ENCODE peak calls at places on chromosomes 12 and 14, in eight cellular contexts. A is K562, V is fibroblast of pulmonary artery, K is GM12864, H is right atrium auricular region, F is dorsolateral prefrontal cortex, X is epithelial cell of esophagus, L is GM12865. C is an unnamed sample.

GRCh38 chr12:108914031-108914630 is 34.2 kb downstream of the DAO start:
- DNase-seq in A (no peak), V (peak), K (no peak), H (peak), F (no peak), X (no peak), L (no peak), C (peak)

GRCh38 chr12:6390084-6390799 is 6.3 kb downstream of the LTBR start:
- DNase-seq in A (no peak), V (no peak), K (no peak), H (no peak), F (no peak), X (no peak), L (no peak), C (no peak)

GRCh38 chr12:87758271-87758670 is 270.9 kb downstream of the C12orf50 start:
- DNase-seq in A (no peak), V (no peak), K (no peak), H (no peak), F (no peak), X (no peak), L (no peak), C (no peak)

GRCh38 chr14:105839425-105840265 is 313.3 kb downstream of the TMEM121 start:
- DNase-seq in A (no peak), V (no peak), K (no peak), H (peak), F (no peak), X (no peak), L (no peak), C (no peak)

GRCh38 chr12:127280393-127281275 is 986.3 kb upstream of the TMEM132C start:
- DNase-seq in A (peak), V (no peak), K (no peak), H (no peak), F (peak), X (peak), L (peak), C (peak)

GRCh38 chr12:130818381-130819247 is 20.4 kb downstream of the STX2 start:
- DNase-seq in A (peak), V (peak), K (no peak), H (no peak), F (peak), X (peak), L (peak), C (peak)

GRCh38 chr12:54016478-54016964 is 7.7 kb downstream of the HOXC8 start:
- DNase-seq in A (no peak), V (peak), K (no peak), H (no peak), F (no peak), X (no peak), L (no peak), C (no peak)

GRCh38 chr14:61584258-61584657 is 111.1 kb upstream of the HIF1A start:
- DNase-seq in A (no peak), V (peak), K (no peak), H (no peak), F (no peak), X (peak), L (no peak), C (peak)

GRCh38 chr12:48994224-48995060 is 4.7 kb downstream of the DDN start:
- DNase-seq in A (no peak), V (no peak), K (no peak), H (no peak), F (no peak), X (no peak), L (no peak), C (no peak)

GRCh38 chr12:86663691-86664090 is 407.5 kb upstream of the MGAT4C start:
- DNase-seq in A (peak), V (peak), K (no peak), H (no peak), F (no peak), X (no peak), L (no peak), C (peak)

GRCh38 chr12:48092606-48093005 is 13.3 kb downstream of the SENP1 start:
- DNase-seq in A (no peak), V (peak), K (no peak), H (no peak), F (no peak), X (no peak), L (no peak), C (no peak)

GRCh38 chr14:98984719-98985041 is 287.3 kb downstream of the BCL11B start:
- DNase-seq in A (peak), V (no peak), K (no peak), H (no peak), F (no peak), X (no peak), L (no peak), C (no peak)

GRCh38 chr12:42508913-42509312 is 80.6 kb downstream of the PRICKLE1 start:
- DNase-seq in A (no peak), V (no peak), K (no peak), H (no peak), F (no peak), X (no peak), L (no peak), C (peak)

GRCh38 chr12:122079532-122080081 is 1.1 kb downstream of the MLXIP start:
- DNase-seq in A (no peak), V (no peak), K (no peak), H (no peak), F (no peak), X (no peak), L (no peak), C (no peak)

GRCh38 chr12:92020983-92021664 is 124.5 kb downstream of the BTG1 start:
- DNase-seq in A (no peak), V (peak), K (no peak), H (no peak), F (no peak), X (no peak), L (no peak), C (no peak)

GRCh38 chr14:65032319-65032718 is 45.6 kb downstream of the FNTB start:
- DNase-seq in A (no peak), V (no peak), K (no peak), H (no peak), F (no peak), X (no peak), L (no peak), C (no peak)

GRCh38 chr12:115584156-115584555 is 693.3 kb downstream of the MED13L start:
- DNase-seq in A (no peak), V (no peak), K (no peak), H (no peak), F (no peak), X (peak), L (no peak), C (no peak)

GRCh38 chr14:92417759-92418158 is 94.8 kb downstream of the SLC24A4 start:
- DNase-seq in A (no peak), V (no peak), K (no peak), H (no peak), F (no peak), X (no peak), L (no peak), C (no peak)

GRCh38 chr12:50839032-50839431 is 3.7 kb upstream of the TMPRSS12 start:
- DNase-seq in A (no peak), V (no peak), K (no peak), H (no peak), F (no peak), X (peak), L (no peak), C (no peak)

GRCh38 chr14:49876563-49877127 is 16.2 kb upstream of the ARF6 start:
- DNase-seq in A (no peak), V (no peak), K (no peak), H (no peak), F (no peak), X (no peak), L (no peak), C (no peak)

GRCh38 chr14:49882826-49883694 is 9.8 kb upstream of the ARF6 start:
- DNase-seq in A (no peak), V (peak), K (no peak), H (no peak), F (no peak), X (peak), L (no peak), C (no peak)

GRCh38 chr14:49880267-49881064 is 12.4 kb upstream of the ARF6 start:
- DNase-seq in A (no peak), V (no peak), K (no peak), H (no peak), F (no peak), X (no peak), L (no peak), C (no peak)

GRCh38 chr14:49881296-49882006 is 11.4 kb upstream of the ARF6 start:
- DNase-seq in A (no peak), V (no peak), K (no peak), H (no peak), F (no peak), X (no peak), L (no peak), C (no peak)

GRCh38 chr14:49879683-49880204 is 13.1 kb upstream of the ARF6 start:
- DNase-seq in A (peak), V (peak), K (no peak), H (no peak), F (no peak), X (peak), L (peak), C (peak)
- TF ChIP-seq CTCF in A (peak), V (peak), K (peak), H (peak), F (peak), X (peak), L (peak), C (peak)

GRCh38 chr14:104341532-104342434 is 203.4 kb downstream of the KIF26A start:
- DNase-seq in A (peak), V (peak), K (no peak), H (no peak), F (no peak), X (no peak), L (peak), C (peak)
- TF ChIP-seq CTCF in A (peak), V (no peak), K (peak), H (no peak), F (peak), X (no peak), L (peak), C (peak)

GRCh38 chr14:50260511-50260910 is 29.1 kb upstream of the SOS2 start:
- DNase-seq in A (no peak), V (peak), K (no peak), H (no peak), F (no peak), X (peak), L (peak), C (peak)
- TF ChIP-seq CTCF in A (peak), V (peak), K (peak), H (no peak), F (peak), X (peak), L (peak), C (peak)

DNA sequence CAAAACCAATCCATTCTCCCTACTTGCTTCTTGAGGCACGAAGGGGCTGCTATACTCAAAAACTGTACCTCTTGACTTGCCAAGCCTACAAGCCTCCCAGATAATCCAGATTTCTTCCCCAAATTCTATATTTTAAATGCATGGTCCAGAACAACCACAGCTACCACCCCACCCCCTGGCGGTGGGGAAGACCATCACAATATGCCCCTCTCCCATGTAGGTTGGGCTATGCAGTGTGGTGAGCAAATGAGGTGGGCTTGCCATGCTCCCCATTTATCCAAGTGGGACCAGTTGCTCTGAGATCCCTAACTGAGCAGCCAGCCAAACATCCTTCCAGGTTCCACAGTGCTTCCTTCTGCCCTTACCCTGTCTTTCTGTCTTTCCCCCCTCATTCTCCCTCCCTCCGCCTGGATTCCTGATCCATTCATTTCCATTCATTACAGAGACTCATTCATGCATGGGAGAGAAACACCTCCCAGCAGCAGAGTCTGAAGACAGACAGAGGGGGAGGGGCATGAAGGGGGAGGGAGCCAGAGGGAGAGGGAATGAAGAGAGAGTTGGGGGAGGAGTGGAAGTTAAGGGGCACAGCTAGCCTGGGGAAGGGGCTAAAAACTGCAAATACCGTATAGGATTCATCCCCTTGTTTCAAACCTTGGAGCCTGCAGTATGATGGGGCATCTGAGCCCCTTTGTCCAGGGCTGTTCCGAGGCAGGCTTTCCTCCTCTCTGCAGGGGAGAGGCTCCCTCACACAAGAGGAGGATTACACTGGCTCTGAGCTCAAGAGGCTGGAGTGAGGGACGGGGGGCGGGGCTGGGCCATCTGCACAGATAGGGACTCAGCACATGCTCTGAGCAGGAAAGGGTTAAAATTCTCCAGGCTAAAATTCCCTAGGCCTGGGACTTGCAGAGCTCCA is 4.4 kb downstream of the ZNF219 start:
- DNase-seq in A (no peak), V (no peak), K (no peak), H (no peak), F (no peak), X (no peak), L (no peak), C (peak)
- TF ChIP-seq CTCF in A (peak), V (peak), K (peak), H (no peak), F (no peak), X (no peak), L (no peak), C (peak)

GRCh38 chr12:133130808-133131128 is 341 bp downstream of the ZNF10 start:
- DNase-seq in A (no peak), V (no peak), K (no peak), H (peak), F (peak), X (no peak), L (no peak), C (peak)

GRCh38 chr12:133135747-133136146 is 5.3 kb downstream of the ZNF10 start:
- DNase-seq in A (peak), V (no peak), K (no peak), H (no peak), F (no peak), X (no peak), L (no peak), C (no peak)

GRCh38 chr12:133124674-133125073 is 5.4 kb downstream of the ZNF891 start:
- DNase-seq in A (no peak), V (no peak), K (no peak), H (no peak), F (no peak), X (no peak), L (no peak), C (no peak)

GRCh38 chr12:133129368-133130037 is 571 bp downstream of the ZNF891 start:
- DNase-seq in A (no peak), V (peak), K (no peak), H (no peak), F (no peak), X (peak), L (no peak), C (peak)

DNA sequence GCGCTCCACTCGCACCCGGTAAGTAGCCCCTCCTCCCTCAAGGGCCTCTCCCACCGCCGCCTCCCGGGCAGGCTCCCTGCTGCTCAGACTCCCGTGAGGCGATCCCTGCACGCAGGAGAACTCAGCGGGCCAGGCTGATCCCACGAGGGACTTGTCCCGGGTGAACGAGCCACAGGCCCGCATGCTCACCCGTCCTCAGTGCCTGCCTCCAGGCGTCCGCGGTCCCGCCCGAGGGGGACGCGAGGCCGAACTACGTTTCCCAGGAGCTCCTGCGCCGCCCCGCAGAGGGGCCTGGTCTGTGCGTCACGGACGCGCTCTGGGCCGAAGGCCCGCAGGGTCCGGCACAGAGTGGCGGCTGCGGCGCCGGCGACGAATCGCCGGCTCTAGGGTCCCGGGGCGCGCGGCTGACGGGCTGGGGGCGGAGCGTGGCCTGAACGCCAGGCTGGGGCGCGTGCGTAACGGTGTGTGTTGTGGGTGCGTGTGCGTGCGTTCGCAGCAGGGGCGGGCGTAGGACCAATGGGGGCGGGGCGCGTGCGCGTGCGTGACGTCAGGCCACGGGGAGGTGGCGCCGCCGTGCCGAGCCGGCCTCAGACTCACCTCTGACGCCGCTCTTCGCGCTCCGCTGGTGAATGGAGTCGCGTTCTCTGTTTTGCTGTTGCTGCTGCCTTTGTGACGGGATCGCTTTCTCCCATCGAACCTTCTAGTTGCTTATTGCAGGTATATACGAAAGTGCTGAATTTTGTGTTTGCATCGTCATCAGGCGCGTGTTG is at the start of the genes ZNF10 and ZNF891:
- DNase-seq in A (peak), V (peak), K (peak), H (peak), F (peak), X (peak), L (peak), C (peak)
- TF ChIP-seq CTCF in A (no peak), V (no peak), K (no peak), H (no peak), F (peak), X (no peak), L (no peak), C (no peak)